ENCODE peak calls at places on chromosomes 5 and 9, in ten cellular contexts. P is breast epithelium, Y is K562, D is esophagus muscularis mucosa, K is prostate gland, H is sigmoid colon, X is HCT116, M is spleen, I is stomach, O is GM12878. Q is an unnamed sample.

GRCh38 chr5:80502795-80503194 is 14.9 kb downstream of the FAM151B start:
- DNase-seq in P (no peak), Y (no peak), D (no peak), K (no peak), H (no peak), X (no peak), M (no peak), I (no peak), O (no peak), Q (no peak)

GRCh38 chr9:124774131-124774978 is 2.6 kb upstream of the OLFML2A start:
- DNase-seq in P (peak; percentile 79), Y (peak; percentile 80), D (peak; percentile 96), K (peak; percentile 74), H (peak; percentile 91), X (peak; percentile 73), M (peak; percentile 93), I (peak; percentile 86), O (peak; percentile 50), Q (peak; percentile 89)

GRCh38 chr9:135670721-135671590 is 7.8 kb downstream of the LCN9 start:
- DNase-seq in P (no peak), Y (no peak), D (no peak), K (no peak), H (peak; percentile 57), X (no peak), M (peak; percentile 63), I (no peak), O (no peak), Q (no peak)

GRCh38 chr5:52856564-52856963 is 68.8 kb downstream of the ITGA1 start:
- DNase-seq in P (no peak), Y (no peak), D (no peak), K (no peak), H (no peak), X (no peak), M (no peak), I (no peak), O (no peak), Q (no peak)

GRCh38 chr5:172733179-172733973 is 37.6 kb downstream of the DUSP1 start:
- DNase-seq in P (peak; percentile 69), Y (no peak), D (peak; percentile 97), K (peak; percentile 76), H (peak; percentile 96), X (no peak), M (no peak), I (peak; percentile 69), O (no peak), Q (peak; percentile 79)

GRCh38 chr9:127535834-127536233 is 76.2 kb upstream of the STXBP1 start:
- DNase-seq in P (no peak), Y (no peak), D (no peak), K (no peak), H (no peak), X (no peak), M (no peak), I (no peak), O (no peak), Q (no peak)

GRCh38 chr5:101473483-101473882 is 570.4 kb upstream of the ST8SIA4 start:
- DNase-seq in P (no peak), Y (no peak), D (no peak), K (no peak), H (no peak), X (no peak), M (no peak), I (no peak), O (peak; percentile 3), Q (no peak)

GRCh38 chr9:113621309-113621791 is 157.8 kb downstream of the RGS3 start:
- DNase-seq in P (no peak), Y (no peak), D (no peak), K (no peak), H (peak; percentile 89), X (no peak), M (peak; percentile 73), I (no peak), O (no peak), Q (peak; percentile 25)

GRCh38 chr5:112917453-112918005 is 4.5 kb downstream of the REEP5 start:
- DNase-seq in P (no peak), Y (peak; percentile 51), D (no peak), K (no peak), H (no peak), X (no peak), M (no peak), I (no peak), O (no peak), Q (no peak)

GRCh38 chr5:17180957-17181723 is 36.3 kb upstream of the BASP1 start:
- DNase-seq in P (no peak), Y (no peak), D (no peak), K (no peak), H (no peak), X (no peak), M (no peak), I (no peak), O (no peak), Q (no peak)
- TF ChIP-seq POLR2AphosphoS5 in P (no peak), Y (no peak), D (no peak), K (no peak), H (no peak), X (no peak), M (no peak), I (no peak), O (no peak), Q (no peak)

GRCh38 chr9:121404906-121405305 is 34.9 kb upstream of the STOM start:
- DNase-seq in P (no peak), Y (no peak), D (no peak), K (no peak), H (no peak), X (no peak), M (no peak), I (no peak), O (no peak), Q (no peak)
- H3K27me3 ChIP-seq in P (no peaks in the 10 kb centered on the region), Y (no peaks in the 10 kb centered on the region), D (no peaks in the 10 kb centered on the region), K (no peaks in the 10 kb centered on the region), H (no peaks in the 10 kb centered on the region), X (no peaks in the 10 kb centered on the region), M (no peaks in the 10 kb centered on the region), I (no peaks in the 10 kb centered on the region), O (no peaks in the 10 kb centered on the region), Q (no peaks in the 10 kb centered on the region)

GRCh38 chr9:37163299-37163698 is 42.9 kb downstream of the ZCCHC7 start:
- DNase-seq in P (no peak), Y (no peak), D (no peak), K (no peak), H (no peak), X (no peak), M (no peak), I (no peak), O (no peak), Q (no peak)
- TF ChIP-seq POLR2A in P (no peak), Y (no peak), D (no peak), K (no peak), H (no peak), X (no peak), M (no peak), I (no peak), O (no peak), Q (no peak)

GRCh38 chr5:1294839-1295649 is at the start of gene TERT:
- DNase-seq in P (no peak), Y (peak; percentile 89), D (no peak), K (no peak), H (peak; percentile 53), X (no peak), M (peak; percentile 85), I (peak; percentile 57), O (no peak), Q (peak; percentile 73)
- TF ChIP-seq POLR2AphosphoS5 in P (no peak), Y (no peak), D (no peak), K (no peak), H (no peak), X (no peak), M (no peak), I (no peak), O (no peak), Q (no peak)

GRCh38 chr9:126127591-126127990 is 199.0 kb upstream of the MVB12B start:
- DNase-seq in P (no peak), Y (no peak), D (peak; percentile 64), K (no peak), H (no peak), X (no peak), M (peak; percentile 18), I (peak; percentile 1), O (no peak), Q (no peak)
- H3K27me3 ChIP-seq in P (no peaks in the 10 kb centered on the region), Y (no peaks in the 10 kb centered on the region), D (no peaks in the 10 kb centered on the region), K (peaks cover 3% of the 10 kb centered on the region), H (no peaks in the 10 kb centered on the region), X (peaks cover 29% of the 10 kb centered on the region), M (no peaks in the 10 kb centered on the region), I (no peaks in the 10 kb centered on the region), O (no peaks in the 10 kb centered on the region), Q (peaks cover 11% of the 10 kb centered on the region)